ENCODE peak calls at places on chromosomes 16 and 17, in five cellular contexts. L is H9, H is H1, W is neuronal stem cell, X is mesenchymal stem cell. P is an unnamed sample.

GRCh38 chr16:1485847-1486496 is 2.8 kb downstream of the PTX4 start:
- DNase-seq in H (peak), W (no peak), X (no peak), L (no peak), P (no peak)

GRCh38 chr16:1890701-1891035 is 18.7 kb upstream of the MEIOB start:
- DNase-seq in L (no peak), X (no peak), H (no peak), W (no peak), P (no peak)

GRCh38 chr16:57167951-57168350 is 17.9 kb downstream of the PSME3IP1 start:
- DNase-seq in H (no peak), L (no peak), W (peak), X (peak), P (peak)

GRCh38 chr17:14269473-14269872 is 31.4 kb upstream of the HS3ST3B1 start:
- DNase-seq in L (peak), X (no peak), H (no peak), W (no peak), P (no peak)

GRCh38 chr17:9644910-9645751 is at the start of gene USP43:
- DNase-seq in H (peak), X (peak), L (peak), W (peak), P (peak)

GRCh38 chr16:77775911-77776909 is 12.2 kb upstream of the VAT1L start:
- DNase-seq in W (no peak), X (peak), H (no peak), L (no peak), P (no peak)

GRCh38 chr17:32553168-32553567 is 66.4 kb downstream of the CDK5R1 start:
- DNase-seq in W (no peak), L (no peak), X (no peak), H (no peak), P (no peak)

GRCh38 chr16:51461255-51461654 is 310.2 kb upstream of the SALL1 start:
- DNase-seq in H (no peak), L (no peak), W (no peak), X (no peak), P (no peak)

GRCh38 chr16:27402569-27402963 is 592 bp downstream of the IL21R start:
- DNase-seq in L (no peak), H (no peak), W (no peak), X (no peak), P (no peak)

GRCh38 chr17:56300191-56300590 is 146.9 kb downstream of the ANKFN1 start:
- DNase-seq in W (no peak), H (no peak), X (no peak), L (no peak), P (no peak)

GRCh38 chr17:876272-876671 is 94.1 kb downstream of the MRM3 start:
- DNase-seq in H (no peak), L (no peak), X (no peak), W (no peak), P (no peak)

GRCh38 chr17:50545306-50545705 is 1.7 kb upstream of the SPATA20 start:
- DNase-seq in L (no peak), X (no peak), W (no peak), H (no peak), P (no peak)

GRCh38 chr17:27256225-27257030 is 37.5 kb upstream of the WSB1 start:
- DNase-seq in W (no peak), L (no peak), H (no peak), X (peak), P (peak)

GRCh38 chr16:912684-913613 is 57.8 kb downstream of the LMF1 start:
- DNase-seq in H (no peak), L (no peak), W (no peak), X (no peak), P (no peak)

GRCh38 chr17:38881600-38882191 is 11.8 kb downstream of the LASP1 start:
- DNase-seq in W (no peak), L (peak), H (no peak), X (peak), P (no peak)

GRCh38 chr17:3903881-3904286 is 11.0 kb upstream of the CAMKK1 start:
- DNase-seq in W (no peak), H (no peak), X (no peak), L (no peak), P (no peak)

GRCh38 chr16:21104124-21104860 is 46.4 kb downstream of the DNAH3 start:
- DNase-seq in L (no peak), X (peak), W (no peak), H (no peak), P (no peak)

GRCh38 chr17:77474292-77474988 is 333.7 kb downstream of the SEC14L1 start:
- DNase-seq in H (no peak), L (no peak), X (no peak), W (no peak), P (no peak)

GRCh38 chr16:78551487-78552085 is 452.1 kb downstream of the WWOX start:
- DNase-seq in H (peak), L (peak), W (peak), X (no peak), P (no peak)

GRCh38 chr17:38444151-38444550 is 15.9 kb downstream of the ARHGAP23 start:
- DNase-seq in W (no peak), H (peak), L (peak), X (peak), P (peak)

GRCh38 chr16:507996-508395 is 19.5 kb upstream of the CAPN15 start:
- DNase-seq in X (no peak), W (no peak), L (no peak), H (no peak), P (no peak)

GRCh38 chr16:19114359-19115147 is 789 bp downstream of the ITPRIPL2 start:
- DNase-seq in X (peak), W (peak), H (peak), L (peak), P (peak)

GRCh38 chr16:79623076-79623475 is 22.5 kb upstream of the MAF start:
- DNase-seq in W (no peak), X (no peak), L (no peak), H (no peak), P (no peak)

GRCh38 chr16:88455610-88456355 is 2.7 kb downstream of the ZFPM1 start:
- DNase-seq in L (no peak), H (peak), X (peak), W (no peak), P (peak)

GRCh38 chr17:45708707-45709290 is 75.3 kb upstream of the CRHR1 start:
- DNase-seq in H (no peak), W (no peak), L (no peak), X (no peak), P (no peak)

GRCh38 chr16:24146523-24146922 is 109.6 kb upstream of the CACNG3 start:
- DNase-seq in W (no peak), L (no peak), H (no peak), X (peak), P (no peak)

GRCh38 chr17:69574257-69575197 is 160.0 kb downstream of the MAP2K6 start:
- DNase-seq in H (no peak), W (no peak), X (peak), L (no peak), P (no peak)

GRCh38 chr16:86794216-86794864 is 216.0 kb downstream of the FOXL1 start:
- DNase-seq in L (no peak), X (no peak), H (no peak), W (no peak), P (no peak)

GRCh38 chr17:50261051-50261915 is 13.0 kb upstream of the TMEM92 start:
- DNase-seq in X (no peak), L (no peak), W (no peak), H (no peak), P (no peak)

GRCh38 chr17:45775576-45776011 is 8.5 kb upstream of the CRHR1 start:
- DNase-seq in L (no peak), W (no peak), H (no peak), X (no peak), P (peak)

GRCh38 chr17:44807817-44808155 is 22.3 kb downstream of the GJC1 start:
- DNase-seq in L (no peak), W (no peak), X (no peak), H (no peak), P (no peak)

GRCh38 chr16:89193021-89193575 is 7.2 kb downstream of the SLC22A31 start:
- DNase-seq in H (peak), X (peak), L (peak), W (no peak), P (no peak)

GRCh38 chr16:46763147-46763546 is 15.0 kb upstream of the MYLK3 start:
- DNase-seq in W (no peak), X (no peak), L (no peak), H (no peak), P (no peak)

GRCh38 chr16:75106351-75107274 is 10.0 kb downstream of the LDHD start:
- DNase-seq in W (no peak), L (peak), H (no peak), X (no peak), P (peak)

GRCh38 chr16:81445143-81445922 is 725 bp downstream of the CMIP start:
- DNase-seq in W (no peak), H (peak), X (peak), L (no peak), P (no peak)

GRCh38 chr17:41519501-41520224 is 973 bp upstream of the KRT15 start:
- DNase-seq in H (no peak), W (no peak), L (no peak), X (no peak), P (peak)

GRCh38 chr17:34998205-34998604 is 17.9 kb downstream of the LIG3 start:
- DNase-seq in H (peak), W (peak), X (peak), L (peak), P (peak)

DNA sequence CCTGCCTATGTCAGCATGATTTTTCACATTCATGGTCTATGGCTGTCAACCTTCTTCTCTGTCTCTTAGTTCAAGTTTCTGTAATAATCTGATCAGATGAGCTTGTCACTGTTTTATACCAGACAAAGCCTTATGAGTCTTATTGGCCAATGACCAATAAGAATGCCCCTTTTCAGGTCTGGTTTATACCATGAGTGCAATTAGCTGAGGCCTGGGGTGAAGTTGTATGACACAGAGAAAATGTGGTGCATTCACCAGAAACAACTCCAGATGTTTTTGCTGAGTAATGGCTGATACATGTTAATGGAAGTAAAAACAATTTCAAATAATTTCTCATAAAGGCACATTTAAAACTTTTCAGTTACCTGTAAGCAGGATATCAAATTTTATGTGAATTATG is 218.6 kb upstream of the CDH8 start:
- DNase-seq in H (no peak), W (no peak), X (peak), L (no peak), P (no peak)
- H2BK120ac ChIP-seq in H (no peak), W (no peak), X (no peak), L (no peak), P (no peak)

GRCh38 chr16:3377917-3378316 is 22.2 kb downstream of the OR2C1 start:
- DNase-seq in H (no peak), L (no peak), W (no peak), X (no peak), P (no peak)

GRCh38 chr16:3375680-3376079 is 20.0 kb downstream of the OR2C1 start:
- DNase-seq in W (no peak), X (no peak), L (no peak), H (no peak), P (no peak)
- H2BK12ac ChIP-seq in W (no peak), X (no peak), L (no peak), H (no peak), P (no peak)

DNA sequence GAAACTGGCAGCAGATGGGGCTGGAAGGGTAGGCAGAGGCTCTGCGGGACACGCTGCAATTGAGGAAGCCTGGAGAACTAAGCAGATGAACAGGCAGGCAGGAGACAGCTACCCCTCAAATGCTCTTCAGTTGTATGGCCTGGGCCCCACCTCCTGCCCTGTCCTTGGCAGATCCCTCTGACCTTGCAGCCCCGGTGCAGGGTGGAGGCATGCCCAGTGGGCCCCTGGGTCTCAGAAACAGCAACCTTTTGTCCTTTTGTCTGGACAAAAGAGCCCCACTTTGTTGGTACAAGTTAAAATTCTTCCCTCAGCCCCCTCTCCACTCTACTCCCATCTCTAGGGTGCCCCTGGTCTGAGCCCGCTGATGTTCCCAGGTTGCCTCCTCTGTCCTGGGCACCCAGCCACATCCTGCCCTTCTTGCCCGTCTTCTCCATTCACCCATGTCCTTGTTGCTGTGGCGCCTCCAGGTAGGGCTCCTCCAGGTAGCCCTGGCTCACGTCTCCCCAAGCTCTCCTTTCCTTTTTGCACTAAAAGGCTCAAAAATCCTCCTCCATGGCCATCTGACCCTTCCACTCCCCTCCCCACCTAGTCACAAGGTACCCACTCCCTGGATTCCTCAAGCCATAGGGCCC is 136.8 kb downstream of the CLEC16A start:
- DNase-seq in W (no peak), X (no peak), H (no peak), L (no peak), P (no peak)
- H3K14ac ChIP-seq in W (no peak), X (peak), H (no peak), L (no peak), P (peak)

GRCh38 chr16:49697631-49698030 is 158.3 kb downstream of the ZNF423 start:
- DNase-seq in W (no peak), H (no peak), L (no peak), X (no peak), P (no peak)
- H2BK120ac ChIP-seq in W (peak), H (peak), L (no peak), X (no peak), P (peak)

DNA sequence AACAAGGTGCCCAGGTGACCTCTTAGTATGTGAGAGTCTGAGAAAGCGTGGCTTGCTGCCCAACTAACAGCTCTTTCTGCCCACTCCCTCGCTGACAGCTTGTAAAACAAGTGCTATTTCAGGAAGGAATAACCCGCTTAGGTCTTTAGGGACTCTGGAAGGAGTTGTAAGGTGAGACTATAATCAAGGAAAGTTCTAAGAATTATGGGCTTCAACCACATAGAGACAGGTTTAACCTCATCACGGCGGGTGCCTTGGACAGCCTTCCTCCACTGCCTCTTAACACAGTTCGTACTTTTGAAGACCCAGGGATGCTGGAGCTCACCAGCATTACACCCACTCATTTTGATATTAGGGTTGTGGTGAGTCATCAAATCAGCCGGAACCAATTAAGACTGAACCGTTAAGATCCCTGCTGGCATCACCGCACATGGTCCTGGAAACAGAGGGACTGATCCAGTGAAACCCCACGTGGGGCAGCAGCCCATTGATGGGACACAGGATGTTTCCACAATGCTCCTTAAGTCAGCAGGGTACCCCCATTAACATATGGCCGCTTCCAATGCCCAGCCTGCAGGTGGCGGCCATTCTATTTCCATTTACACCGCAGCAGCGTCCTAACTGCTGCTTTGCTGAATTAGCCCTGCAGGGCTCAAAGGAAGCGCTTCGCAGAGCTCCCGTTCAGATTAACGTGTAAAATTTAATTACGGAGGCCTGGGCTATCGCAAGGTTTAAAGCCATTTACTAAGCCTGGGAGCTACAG is 176.6 kb upstream of the SDK2 start:
- DNase-seq in L (peak), X (no peak), H (peak), W (peak), P (no peak)
- H2BK12ac ChIP-seq in L (no peak), X (no peak), H (peak), W (no peak), P (no peak)

DNA sequence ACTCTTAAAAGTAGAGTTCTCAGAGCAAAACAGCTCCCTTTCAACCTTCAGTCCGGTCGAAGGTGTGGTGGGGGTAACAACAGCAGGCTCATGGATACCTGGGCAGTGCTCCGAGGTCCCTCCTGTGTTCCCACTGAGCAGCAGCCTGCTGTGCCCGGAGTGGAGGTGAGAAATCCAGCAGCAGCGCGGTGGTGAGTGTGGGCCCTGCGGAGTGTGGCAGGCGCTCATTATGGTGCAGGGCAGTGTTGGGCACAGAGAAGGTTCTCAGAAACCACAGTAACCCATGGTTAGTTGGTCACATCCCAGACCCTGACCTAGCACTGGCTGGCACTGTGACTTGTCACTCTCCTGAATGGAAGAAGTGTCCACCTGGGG is 5.0 kb upstream of the P4HB start:
- DNase-seq in W (no peak), L (no peak), H (no peak), X (no peak), P (no peak)
- H3K14ac ChIP-seq in W (no peak), L (no peak), H (no peak), X (no peak), P (no peak)

GRCh38 chr17:8005951-8006730 is 3.7 kb downstream of the GUCY2D start:
- DNase-seq in L (no peak), X (no peak), W (no peak), H (no peak), P (no peak)
- H2BK120ac ChIP-seq in L (no peak), X (no peak), W (no peak), H (no peak), P (no peak)

GRCh38 chr17:59853168-59853918 is 39.4 kb downstream of the TUBD1 start:
- DNase-seq in L (peak), H (no peak), W (no peak), X (peak), P (peak)
- H2BK12ac ChIP-seq in L (no peak), H (no peak), W (no peak), X (peak), P (no peak)

DNA sequence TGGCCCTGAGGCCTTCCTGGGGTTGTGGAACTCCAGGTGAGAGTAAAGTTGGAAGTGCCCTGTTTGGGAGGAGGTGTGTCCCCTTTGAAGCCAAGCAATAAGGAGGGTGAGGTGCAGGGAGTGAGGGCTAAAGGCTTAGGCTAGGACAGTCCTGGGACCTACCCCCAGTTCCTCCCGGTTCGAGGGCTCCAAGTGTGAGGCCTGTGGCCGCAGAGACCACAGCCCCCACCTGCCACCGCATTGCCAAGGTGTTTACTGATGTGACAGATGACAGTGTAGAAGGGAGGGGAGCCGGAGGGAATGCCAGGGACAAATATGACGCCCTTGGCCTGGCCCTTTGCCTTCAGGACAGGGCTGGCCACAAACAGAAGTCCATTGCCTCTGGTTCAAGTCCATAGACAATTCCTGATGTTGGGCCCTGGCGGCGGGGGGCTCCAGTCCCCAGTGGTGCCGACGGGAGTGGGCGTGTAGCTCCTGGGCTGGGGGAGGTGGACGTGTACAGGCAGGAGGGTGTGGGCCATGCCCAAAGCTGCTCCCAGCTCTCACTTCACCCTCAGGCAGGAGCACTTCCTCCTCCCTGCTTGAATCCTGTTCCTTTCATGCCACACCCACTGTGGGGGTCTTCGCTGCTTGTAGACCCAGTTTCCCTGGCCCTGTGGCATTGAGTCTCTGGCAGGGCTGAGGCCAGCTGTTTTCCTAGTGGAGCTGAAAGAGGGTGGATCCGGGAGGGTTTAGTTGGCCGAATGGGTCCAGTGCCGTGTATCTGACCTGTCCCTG is 3.2 kb downstream of the ADORA2B start:
- DNase-seq in X (no peak), L (no peak), W (no peak), H (no peak), P (no peak)
- H3K14ac ChIP-seq in X (no peak), L (no peak), W (no peak), H (no peak), P (no peak)

DNA sequence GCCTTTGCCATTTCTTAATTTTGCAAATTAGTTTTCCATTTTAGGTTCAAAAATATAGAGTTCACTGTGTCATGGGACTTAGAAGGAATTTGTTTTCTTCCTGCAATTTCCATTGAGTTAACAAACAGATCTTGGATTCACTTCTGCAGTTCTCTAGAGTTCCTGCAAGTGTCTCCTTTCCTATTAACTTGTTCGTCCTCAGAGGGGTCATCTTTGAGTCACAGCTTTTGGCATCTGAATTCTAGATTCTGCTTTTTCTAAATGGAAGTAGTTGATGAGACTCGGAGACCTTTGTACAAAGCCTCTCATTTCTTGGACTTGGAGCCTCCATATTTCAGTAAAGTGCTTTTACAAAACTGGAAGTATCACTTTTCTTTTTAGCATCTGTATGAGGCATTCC is 323.3 kb downstream of the BCAS3 start:
- DNase-seq in H (no peak), L (no peak), X (peak), W (no peak), P (no peak)
- H2BK120ac ChIP-seq in H (no peak), L (no peak), X (no peak), W (no peak), P (no peak)

P was measured in trophoblast cell.